ENCODE peak calls at places on chromosomes 11 and 22, in eight cellular contexts. U is suprapubic skin, L is K562, W is stomach, J is transverse colon, V is A549, E is ovary, Y is sigmoid colon. A is an unnamed sample.

GRCh38 chr11:11717064-11717725 is 95.4 kb upstream of the GALNT18 start:
- DNase-seq in U (peak), L (no peak), W (no peak), J (no peak), V (no peak), E (no peak), Y (no peak), A (no peak)

GRCh38 chr11:31236052-31236652 is 133.4 kb downstream of the DCDC1 start:
- DNase-seq in U (no peak), L (no peak), W (no peak), J (no peak), V (peak), E (no peak), Y (no peak), A (no peak)

GRCh38 chr22:47434336-47435203 is 672.1 kb downstream of the TBC1D22A start:
- DNase-seq in U (no peak), L (no peak), W (no peak), J (no peak), V (no peak), E (no peak), Y (peak), A (no peak)

GRCh38 chr11:62721994-62722393 is 5.3 kb downstream of the HNRNPUL2 start:
- DNase-seq in U (no peak), L (no peak), W (no peak), J (no peak), V (peak), E (no peak), Y (peak), A (no peak)

GRCh38 chr22:50613291-50613981 is 12.8 kb downstream of the MAPK8IP2 start:
- DNase-seq in U (no peak), L (peak), W (peak), J (peak), V (no peak), E (no peak), Y (no peak), A (peak)

GRCh38 chr11:73426184-73426845 is 50.1 kb downstream of the RELT start:
- DNase-seq in U (no peak), L (no peak), W (no peak), J (no peak), V (no peak), E (no peak), Y (no peak), A (no peak)

GRCh38 chr11:16126361-16126760 is 230.0 kb downstream of the SOX6 start:
- DNase-seq in U (no peak), L (no peak), W (no peak), J (no peak), V (no peak), E (no peak), Y (no peak), A (peak)

GRCh38 chr11:62340269-62340901 is 3.1 kb downstream of the ASRGL1 start:
- DNase-seq in U (no peak), L (peak), W (peak), J (peak), V (peak), E (peak), Y (peak), A (peak)

GRCh38 chr11:93652161-93652597 is 9.3 kb upstream of the CEP295 start:
- DNase-seq in U (no peak), L (peak), W (no peak), J (no peak), V (peak), E (no peak), Y (no peak), A (peak)

GRCh38 chr22:27561301-27561820 is 240.2 kb downstream of the MN1 start:
- DNase-seq in U (no peak), L (no peak), W (no peak), J (no peak), V (no peak), E (no peak), Y (no peak), A (no peak)

GRCh38 chr11:70135142-70136132 is 57.3 kb downstream of the ANO1 start:
- DNase-seq in U (no peak), L (no peak), W (peak), J (no peak), V (no peak), E (peak), Y (no peak), A (no peak)

GRCh38 chr11:122209619-122210377 is 93.8 kb upstream of the BLID start:
- DNase-seq in U (peak), L (no peak), W (no peak), J (peak), V (peak), E (peak), Y (peak), A (peak)

GRCh38 chr11:38824573-38824972 is 2226.5 kb upstream of the RAG2 start:
- DNase-seq in U (no peak), L (no peak), W (no peak), J (no peak), V (peak), E (no peak), Y (no peak), A (peak)

GRCh38 chr11:103619480-103619879 is 417.0 kb upstream of the DDI1 start:
- DNase-seq in U (no peak), L (no peak), W (no peak), J (no peak), V (peak), E (no peak), Y (no peak), A (no peak)

GRCh38 chr22:42280140-42280539 is 9.7 kb upstream of the TCF20 start:
- DNase-seq in U (peak), L (no peak), W (no peak), J (no peak), V (no peak), E (no peak), Y (peak), A (no peak)

GRCh38 chr11:119591836-119592310 is 137.1 kb downstream of the NECTIN1 start:
- DNase-seq in U (no peak), L (no peak), W (no peak), J (no peak), V (no peak), E (no peak), Y (no peak), A (no peak)

GRCh38 chr11:12862761-12863469 is 146.2 kb upstream of the RASSF10 start:
- DNase-seq in U (no peak), L (peak), W (no peak), J (peak), V (peak), E (peak), Y (peak), A (peak)

GRCh38 chr11:33116535-33116934 is 44.7 kb downstream of the CSTF3 start:
- DNase-seq in U (no peak), L (no peak), W (no peak), J (no peak), V (peak), E (no peak), Y (no peak), A (no peak)

GRCh38 chr22:27065259-27065658 is 407.9 kb downstream of the MIAT start:
- DNase-seq in U (no peak), L (no peak), W (no peak), J (no peak), V (no peak), E (no peak), Y (no peak), A (no peak)

GRCh38 chr11:74330065-74330858 is 18.8 kb upstream of the P4HA3 start:
- DNase-seq in U (no peak), L (no peak), W (no peak), J (no peak), V (no peak), E (no peak), Y (no peak), A (no peak)

GRCh38 chr11:134751825-134752224 is 339.8 kb upstream of the B3GAT1 start:
- DNase-seq in U (no peak), L (no peak), W (no peak), J (no peak), V (no peak), E (no peak), Y (no peak), A (no peak)

GRCh38 chr11:29312817-29313216 is 704.0 kb downstream of the KCNA4 start:
- DNase-seq in U (no peak), L (no peak), W (no peak), J (no peak), V (no peak), E (no peak), Y (no peak), A (no peak)

GRCh38 chr11:1435820-1436467 is 46.2 kb downstream of the BRSK2 start:
- DNase-seq in U (no peak), L (peak), W (no peak), J (no peak), V (peak), E (no peak), Y (no peak), A (peak)

GRCh38 chr11:36317992-36318391 is 21.9 kb downstream of the PRR5L start:
- DNase-seq in U (no peak), L (no peak), W (no peak), J (no peak), V (no peak), E (no peak), Y (no peak), A (no peak)

GRCh38 chr11:128334311-128335044 is 252.9 kb downstream of the ETS1 start:
- DNase-seq in U (peak), L (no peak), W (no peak), J (no peak), V (no peak), E (no peak), Y (peak), A (no peak)

GRCh38 chr11:1852885-1853284 is at the start of gene LSP1:
- DNase-seq in U (no peak), L (no peak), W (peak), J (peak), V (no peak), E (no peak), Y (no peak), A (no peak)

GRCh38 chr11:128456566-128457268 is 130.6 kb downstream of the ETS1 start:
- DNase-seq in U (no peak), L (no peak), W (no peak), J (no peak), V (no peak), E (no peak), Y (no peak), A (no peak)

GRCh38 chr11:26696330-26696729 is 25.5 kb downstream of the SLC5A12 start:
- DNase-seq in U (no peak), L (no peak), W (no peak), J (no peak), V (no peak), E (no peak), Y (no peak), A (no peak)

GRCh38 chr11:69699213-69699612 is 4.6 kb downstream of the FGF19 start:
- DNase-seq in U (no peak), L (no peak), W (no peak), J (no peak), V (no peak), E (no peak), Y (peak), A (no peak)

GRCh38 chr11:20054584-20054983 is 105.7 kb downstream of the DBX1 start:
- DNase-seq in U (no peak), L (no peak), W (no peak), J (no peak), V (no peak), E (no peak), Y (no peak), A (no peak)

GRCh38 chr11:120800206-120800605 is 223.7 kb upstream of the TBCEL start:
- DNase-seq in U (no peak), L (no peak), W (no peak), J (no peak), V (no peak), E (no peak), Y (no peak), A (no peak)

GRCh38 chr22:23530106-23530505 is 50.0 kb downstream of the IGLL1 start:
- DNase-seq in U (no peak), L (no peak), W (no peak), J (no peak), V (no peak), E (peak), Y (peak), A (no peak)

GRCh38 chr11:125062931-125063428 is at the start of gene SLC37A2:
- DNase-seq in U (peak), L (no peak), W (peak), J (peak), V (peak), E (peak), Y (peak), A (peak)

GRCh38 chr11:12949456-12949855 is 59.7 kb upstream of the RASSF10 start:
- DNase-seq in U (no peak), L (no peak), W (no peak), J (no peak), V (no peak), E (no peak), Y (no peak), A (no peak)

GRCh38 chr11:65417702-65418430 is 4.7 kb upstream of the NEAT1 start:
- DNase-seq in U (peak), L (peak), W (peak), J (peak), V (no peak), E (peak), Y (peak), A (peak)

GRCh38 chr11:47186076-47186936 is at the start of gene PACSIN3:
- DNase-seq in U (no peak), L (peak), W (peak), J (peak), V (peak), E (peak), Y (peak), A (peak)
- TF ChIP-seq EP300 in U (no peak), L (no peak), W (no peak), J (no peak), V (no peak), E (no peak), Y (no peak), A (no peak)

DNA sequence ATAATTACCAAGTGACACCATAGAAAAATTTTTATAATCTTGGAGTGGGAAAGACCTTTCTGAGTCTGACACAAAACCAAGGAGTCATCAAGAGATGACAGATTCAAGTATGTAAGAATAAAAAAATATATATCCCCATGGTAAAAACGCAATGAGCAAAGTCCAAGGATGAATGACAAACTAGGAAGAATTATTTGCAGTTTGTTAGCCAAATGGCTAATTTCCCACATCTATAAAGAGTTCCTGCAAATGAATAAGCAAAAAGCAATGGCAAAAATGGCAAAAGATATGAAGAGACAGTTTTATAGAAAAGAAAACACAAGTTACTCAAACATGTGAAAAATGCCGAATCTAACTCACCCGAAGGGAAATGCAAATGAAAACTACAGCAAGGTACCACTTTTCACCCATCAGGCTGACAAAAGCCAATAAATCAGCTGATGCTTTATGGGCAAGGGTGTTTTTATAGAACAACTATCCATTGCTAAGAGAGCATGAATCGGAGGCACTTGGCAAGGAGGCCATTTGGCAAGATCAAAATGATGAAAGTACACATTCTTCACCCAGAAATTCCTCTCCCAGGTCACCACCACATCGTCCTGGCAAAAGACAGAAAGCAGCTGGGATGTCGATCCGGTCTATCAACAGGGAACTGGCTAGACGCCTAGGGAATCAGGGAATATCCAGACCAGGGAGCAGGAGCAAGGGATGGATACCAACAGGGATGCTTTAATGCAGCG is 21.1 kb upstream of the KLHL35 start:
- DNase-seq in U (no peak), L (no peak), W (no peak), J (no peak), V (no peak), E (no peak), Y (no peak), A (no peak)
- TF ChIP-seq EP300 in U (no peak), L (no peak), W (no peak), J (no peak), V (no peak), E (no peak), Y (no peak), A (no peak)

GRCh38 chr22:40305625-40306024 is 40.7 kb upstream of the ADSL start:
- DNase-seq in U (no peak), L (no peak), W (no peak), J (no peak), V (no peak), E (no peak), Y (no peak), A (no peak)

GRCh38 chr22:40302149-40302548 is 44.2 kb upstream of the ADSL start:
- DNase-seq in U (no peak), L (no peak), W (no peak), J (no peak), V (no peak), E (no peak), Y (no peak), A (no peak)

GRCh38 chr22:40300884-40301672 is 45.2 kb upstream of the ADSL start:
- DNase-seq in U (no peak), L (no peak), W (no peak), J (no peak), V (no peak), E (no peak), Y (no peak), A (no peak)
- TF ChIP-seq EP300 in U (no peak), L (no peak), W (no peak), J (no peak), V (no peak), E (no peak), Y (no peak), A (no peak)

GRCh38 chr22:16783930-16784354 is 41.3 kb downstream of the XKR3 start:
- DNase-seq in U (no peak), L (peak), W (no peak), J (no peak), V (peak), E (no peak), Y (no peak), A (peak)
- TF ChIP-seq EP300 in U (no peak), L (peak), W (no peak), J (no peak), V (no peak), E (no peak), Y (no peak), A (no peak)

GRCh38 chr11:23729088-23729487 is 767.8 kb upstream of the LUZP2 start:
- DNase-seq in U (no peak), L (no peak), W (no peak), J (no peak), V (no peak), E (no peak), Y (no peak), A (no peak)

GRCh38 chr11:23730307-23730998 is 766.4 kb upstream of the LUZP2 start:
- DNase-seq in U (no peak), L (peak), W (no peak), J (no peak), V (no peak), E (no peak), Y (no peak), A (peak)

GRCh38 chr11:23727821-23728220 is 769.0 kb upstream of the LUZP2 start:
- DNase-seq in U (no peak), L (no peak), W (no peak), J (no peak), V (peak), E (no peak), Y (no peak), A (no peak)

GRCh38 chr11:23732026-23732425 is 764.8 kb upstream of the LUZP2 start:
- DNase-seq in U (no peak), L (no peak), W (no peak), J (no peak), V (peak), E (no peak), Y (no peak), A (no peak)
- TF ChIP-seq EP300 in U (no peak), L (no peak), W (no peak), J (no peak), V (no peak), E (no peak), Y (no peak), A (no peak)

GRCh38 chr11:106087815-106088435 is 10.5 kb downstream of the AASDHPPT start:
- DNase-seq in U (no peak), L (no peak), W (peak), J (peak), V (peak), E (peak), Y (peak), A (peak)
- TF ChIP-seq EP300 in U (no peak), L (no peak), W (no peak), J (no peak), V (no peak), E (no peak), Y (no peak), A (no peak)

GRCh38 chr22:44049369-44050231 is 25.5 kb downstream of the PARVB start:
- DNase-seq in U (no peak), L (no peak), W (no peak), J (no peak), V (no peak), E (peak), Y (no peak), A (peak)
- TF ChIP-seq EP300 in U (no peak), L (no peak), W (no peak), J (no peak), V (no peak), E (no peak), Y (no peak), A (no peak)

GRCh38 chr11:75475767-75476650 is 43.0 kb upstream of the KLHL35 start:
- DNase-seq in U (no peak), L (no peak), W (peak), J (peak), V (no peak), E (peak), Y (no peak), A (no peak)

GRCh38 chr11:75477614-75477935 is 44.6 kb upstream of the KLHL35 start:
- DNase-seq in U (no peak), L (no peak), W (no peak), J (no peak), V (no peak), E (no peak), Y (no peak), A (no peak)

GRCh38 chr11:75474878-75475766 is 42.1 kb upstream of the KLHL35 start:
- DNase-seq in U (no peak), L (peak), W (peak), J (peak), V (peak), E (peak), Y (no peak), A (peak)

GRCh38 chr11:75478690-75479597 is 45.9 kb upstream of the KLHL35 start:
- DNase-seq in U (no peak), L (no peak), W (no peak), J (no peak), V (no peak), E (no peak), Y (no peak), A (no peak)

DNA sequence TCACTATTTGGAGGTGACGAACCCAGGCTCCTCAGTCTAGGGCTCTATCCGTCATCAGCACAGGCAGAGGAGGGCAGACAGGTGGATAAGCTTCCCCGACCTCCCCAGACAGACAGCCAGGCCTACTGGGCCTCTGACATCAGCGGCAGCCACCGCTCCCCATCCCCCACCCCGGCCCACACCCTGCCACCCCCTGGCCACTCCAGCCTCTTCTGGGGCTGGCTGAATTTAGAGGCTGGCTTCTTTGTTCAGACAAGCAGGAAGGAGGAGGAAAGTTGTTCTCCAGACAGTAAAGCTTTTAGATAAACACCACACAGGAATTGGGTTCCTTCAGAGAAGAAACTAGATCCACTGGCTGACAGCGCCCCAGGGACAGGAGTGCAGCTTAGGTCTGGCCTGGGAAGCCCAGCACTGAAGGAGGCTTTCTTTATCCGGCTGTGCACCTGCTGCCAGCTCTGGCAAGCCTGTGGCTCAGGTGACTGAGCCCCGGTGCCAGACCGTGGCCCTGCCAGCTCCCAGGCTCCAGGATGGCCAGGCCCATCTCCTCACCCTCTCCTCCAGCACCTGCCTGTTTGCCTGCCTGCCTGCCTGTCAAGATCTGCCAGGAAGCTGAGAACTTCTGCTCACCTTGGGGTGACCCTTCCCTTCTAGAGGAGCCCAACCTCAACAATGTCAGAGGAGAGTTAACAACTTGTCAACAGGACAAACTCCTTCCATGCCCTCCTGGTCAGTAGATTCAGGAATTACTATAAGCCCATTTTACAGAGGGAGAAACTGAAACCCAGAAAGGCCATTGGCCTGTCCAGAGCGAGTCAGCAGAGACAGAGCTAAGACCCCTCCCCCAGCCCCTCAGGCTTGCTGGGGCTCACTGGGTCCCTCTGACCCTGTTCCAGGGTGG is 44.0 kb upstream of the KLHL35 start:
- DNase-seq in U (no peak), L (peak), W (peak), J (no peak), V (no peak), E (no peak), Y (no peak), A (no peak)
- TF ChIP-seq EP300 in U (no peak), L (no peak), W (no peak), J (no peak), V (no peak), E (no peak), Y (no peak), A (no peak)

A was measured in SK-N-SH.